ENCODE peak calls at places on chromosomes 13 and 19, in six cellular contexts. J is mesenchymal stem cell, S is H9, I is IMR-90, X is mesendoderm, W is neuronal stem cell. R is an unnamed sample.

GRCh38 chr19:28023064-28023463 is 1189.9 kb downstream of the UQCRFS1 start:
- DNase-seq in J (no peak), I (no peak), W (no peak), S (no peak), X (no peak), R (no peak)

GRCh38 chr13:84405286-84405685 is 523.0 kb upstream of the SLITRK1 start:
- DNase-seq in W (no peak), X (no peak), J (no peak), I (peak; percentile 64), S (no peak), R (no peak)

GRCh38 chr19:8208119-8208709 is 956 bp upstream of the CERS4 start:
- DNase-seq in S (peak; percentile 76), W (no peak), J (no peak), I (no peak), X (peak; percentile 68), R (peak; percentile 63)

GRCh38 chr13:76904507-76904906 is 18.3 kb upstream of the KCTD12 start:
- DNase-seq in S (no peak), J (no peak), W (no peak), X (no peak), I (no peak), R (no peak)

GRCh38 chr13:106696140-106696539 is 128.2 kb upstream of the ARGLU1 start:
- DNase-seq in J (no peak), X (no peak), W (no peak), S (no peak), I (no peak), R (no peak)

GRCh38 chr19:45615795-45616708 is 14.0 kb upstream of the GPR4 start:
- DNase-seq in J (peak; percentile 81), X (peak; percentile 100), W (peak; percentile 99), I (peak; percentile 80), S (peak; percentile 98), R (peak; percentile 98)

GRCh38 chr19:7947939-7948338 is 4.5 kb upstream of the TIMM44 start:
- DNase-seq in W (no peak), I (peak; percentile 69), J (peak; percentile 22), X (no peak), S (no peak), R (no peak)

GRCh38 chr13:26051231-26052135 is at the start of gene SHISA2:
- DNase-seq in S (peak; percentile 86), W (peak; percentile 82), I (peak; percentile 31), J (peak; percentile 73), X (peak; percentile 71), R (peak; percentile 79)

GRCh38 chr19:3389876-3390361 is 23.5 kb downstream of the NFIC start:
- DNase-seq in X (peak; percentile 37), I (peak; percentile 39), W (no peak), J (peak; percentile 73), S (peak; percentile 61), R (peak; percentile 65)

GRCh38 chr19:10372698-10373097 is 7.7 kb downstream of the TYK2 start:
- DNase-seq in I (no peak), X (no peak), W (no peak), J (no peak), S (no peak), R (no peak)

GRCh38 chr13:58495668-58496067 is 864.1 kb downstream of the PCDH17 start:
- DNase-seq in I (no peak), J (peak; percentile 12), X (no peak), S (no peak), W (no peak), R (no peak)

GRCh38 chr19:32865326-32865725 is 4.2 kb downstream of the SLC7A9 start:
- DNase-seq in I (no peak), J (no peak), W (no peak), X (no peak), S (no peak), R (no peak)

GRCh38 chr13:96089749-96090239 is at the start of gene HS6ST3:
- DNase-seq in W (peak; percentile 57), X (peak; percentile 70), J (peak; percentile 7), I (no peak), S (peak; percentile 79), R (no peak)

GRCh38 chr19:1766800-1767352 is 13.6 kb downstream of the ONECUT3 start:
- DNase-seq in S (no peak), W (no peak), J (no peak), X (no peak), I (no peak), R (no peak)
- H2BK15ac ChIP-seq in S (no peak overlapping the region), W (no peak overlapping the region), J (no peak overlapping the region), X (no peak overlapping the region), I (no peak overlapping the region), R (peak overlapping the region; percentile 55)

GRCh38 chr19:55283548-55284393 is at the start of gene BRSK1:
- DNase-seq in S (peak; percentile 89), I (peak; percentile 61), X (peak; percentile 92), J (peak; percentile 77), W (peak; percentile 76), R (no peak)
- H2BK15ac ChIP-seq in S (no peak within 1 kb of the TSS), I (peak within 1 kb of the TSS; percentile 73), X (peak within 1 kb of the TSS; percentile 27), J (no peak within 1 kb of the TSS), W (peak within 1 kb of the TSS; percentile 85), R (peak within 1 kb of the TSS; percentile 88)

DNA sequence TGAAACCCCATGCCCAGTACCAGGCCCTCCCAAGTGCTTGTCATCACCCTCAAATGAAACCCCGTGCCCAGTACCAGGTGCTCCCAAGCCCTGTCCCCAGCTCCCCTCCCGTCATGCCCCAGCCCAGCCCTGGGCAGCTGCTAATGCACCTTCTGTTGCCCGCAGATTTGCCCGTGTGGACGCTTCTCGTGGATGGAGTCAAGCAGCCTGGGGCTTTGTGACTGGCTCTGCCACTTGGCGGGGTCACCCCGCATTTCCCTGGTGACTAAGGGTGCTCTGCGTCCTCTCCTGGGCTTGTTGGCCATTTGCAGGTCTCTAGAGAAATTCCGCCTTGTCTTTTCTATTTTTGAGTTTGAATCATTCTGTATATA is 82.7 kb downstream of the ATP11A start:
- DNase-seq in S (no peak), W (no peak), J (no peak), I (no peak), X (no peak), R (no peak)
- H2BK15ac ChIP-seq in S (no peak overlapping the region), W (no peak overlapping the region), J (no peak overlapping the region), I (no peak overlapping the region), X (no peak overlapping the region), R (no peak overlapping the region)

GRCh38 chr19:30144794-30145193 is 202.8 kb downstream of the URI1 start:
- DNase-seq in J (no peak), I (no peak), X (no peak), S (no peak), W (no peak), R (no peak)

GRCh38 chr19:30148039-30148438 is 206.0 kb downstream of the URI1 start:
- DNase-seq in W (no peak), S (no peak), I (no peak), J (no peak), X (no peak), R (no peak)

GRCh38 chr19:30145467-30145866 is 203.4 kb downstream of the URI1 start:
- DNase-seq in W (no peak), J (no peak), I (no peak), S (no peak), X (no peak), R (no peak)

GRCh38 chr19:30144242-30144758 is 202.3 kb downstream of the URI1 start:
- DNase-seq in S (no peak), I (no peak), W (no peak), X (no peak), J (no peak), R (no peak)

DNA sequence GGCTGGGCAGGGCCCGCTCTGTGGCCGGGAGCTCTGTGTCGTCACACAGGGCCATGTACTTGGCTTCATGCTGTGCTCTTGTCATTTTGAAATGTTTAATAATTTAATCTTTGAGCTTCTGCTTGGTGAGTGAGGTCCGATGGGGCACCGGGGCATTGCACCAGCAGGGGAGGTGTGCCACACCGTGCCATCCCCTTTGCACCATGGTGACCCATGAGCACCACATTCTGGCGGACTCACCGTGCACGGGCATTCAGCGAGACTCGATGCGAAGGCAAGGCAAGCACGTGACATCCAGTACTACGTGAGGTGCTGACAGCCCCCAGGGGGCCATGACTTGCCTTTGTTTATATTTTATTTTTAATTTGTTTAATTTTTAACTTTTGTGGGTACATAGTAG is 204.3 kb downstream of the URI1 start:
- DNase-seq in X (no peak), J (no peak), W (no peak), I (no peak), S (no peak), R (no peak)
- H2BK15ac ChIP-seq in X (no peak overlapping the region), J (no peak overlapping the region), W (no peak overlapping the region), I (no peak overlapping the region), S (no peak overlapping the region), R (no peak overlapping the region)

DNA sequence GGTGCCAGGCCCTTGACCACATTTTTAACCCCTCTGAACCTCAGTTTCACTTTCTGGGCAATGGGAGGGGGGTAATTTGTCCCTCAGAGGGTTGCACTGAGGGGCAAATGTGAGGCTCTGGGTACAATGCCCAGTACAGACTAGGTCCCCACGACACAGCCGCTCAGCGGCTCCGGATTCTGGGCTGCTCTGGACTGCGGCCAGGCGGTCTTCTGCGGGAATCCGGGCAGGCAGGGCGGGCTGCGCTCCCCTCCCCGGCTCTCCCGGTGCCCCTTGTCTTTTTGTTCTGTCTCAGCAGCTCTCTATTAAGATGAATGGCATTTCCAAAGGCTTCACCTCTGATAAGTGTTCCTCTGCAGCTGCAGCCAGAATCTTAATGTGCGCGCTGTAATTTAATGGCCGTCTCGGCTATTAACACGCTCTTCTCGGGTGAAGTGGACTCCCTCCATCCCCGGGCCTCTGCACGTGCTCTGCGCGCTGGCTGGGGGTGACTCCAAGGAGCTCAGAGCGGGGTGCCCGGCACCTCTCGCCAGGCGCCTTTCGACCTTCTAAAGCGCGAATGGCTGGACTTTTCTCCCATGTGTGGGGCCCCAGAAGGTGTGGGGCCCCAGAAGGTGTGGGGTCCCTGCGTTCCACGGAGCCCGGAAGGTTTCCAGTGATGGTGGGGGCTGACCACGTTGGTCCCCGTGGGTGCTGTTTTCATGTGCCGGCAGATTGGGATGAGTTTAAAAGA is 3.5 kb upstream of the ALOX5AP start:
- DNase-seq in I (no peak), J (no peak), X (no peak), W (no peak), S (no peak), R (no peak)
- H2BK15ac ChIP-seq in I (no peak overlapping the region), J (peak overlapping the region; percentile 52), X (no peak overlapping the region), W (no peak overlapping the region), S (no peak overlapping the region), R (no peak overlapping the region)

GRCh38 chr13:73996569-73996968 is 137.6 kb downstream of the KLF12 start:
- DNase-seq in S (no peak), J (no peak), W (no peak), X (no peak), I (no peak), R (no peak)
- H2BK15ac ChIP-seq in S (no peak overlapping the region), J (no peak overlapping the region), W (no peak overlapping the region), X (no peak overlapping the region), I (no peak overlapping the region), R (no peak overlapping the region)

R was measured in H1.